ENCODE peak calls at places on chromosome X, in ten cellular contexts. V is adrenal gland, W is IMR-90, F is H9, X is heart right ventricle, G is breast epithelium, Z is A549, M is stomach, B is tibial artery, U is pancreas. N is an unnamed sample.

GRCh38 chrX:130834149-130834548 is 68.9 kb downstream of the ENOX2 start:
- DNase-seq in X (no peak), U (no peak), M (no peak), V (no peak), W (no peak), B (no peak), G (no peak), F (peak; percentile 29), Z (no peak), N (no peak)

GRCh38 chrX:151177141-151178027 is 1.0 kb downstream of the GPR50 start:
- DNase-seq in Z (no peak), M (no peak), G (no peak), X (no peak), F (peak; percentile 61), W (no peak), V (no peak), U (no peak), B (no peak), N (no peak)

GRCh38 chrX:16278927-16279326 is 111.6 kb downstream of the MAGEB17 start:
- DNase-seq in G (no peak), M (peak; percentile 26), V (no peak), F (peak; percentile 74), W (no peak), X (no peak), B (no peak), U (no peak), Z (peak; percentile 7), N (no peak)

GRCh38 chrX:109533631-109534030 is 3.0 kb upstream of the NXT2 start:
- DNase-seq in U (peak; percentile 16), Z (no peak), X (no peak), M (no peak), G (no peak), W (peak; percentile 1), V (peak; percentile 39), B (no peak), F (no peak), N (no peak)

GRCh38 chrX:106608016-106608415 is 3.8 kb upstream of the RADX start:
- DNase-seq in F (no peak), X (no peak), W (no peak), U (no peak), G (no peak), B (no peak), V (no peak), Z (no peak), M (no peak), N (peak; percentile 39)

GRCh38 chrX:72131317-72132294 is at the start of gene RTL5:
- DNase-seq in U (peak; percentile 71), G (peak; percentile 75), Z (peak; percentile 86), B (peak; percentile 96), M (peak; percentile 77), V (peak; percentile 89), X (peak; percentile 85), F (peak; percentile 72), W (peak; percentile 85), N (peak; percentile 87)

GRCh38 chrX:18983711-18984380 is at the start of gene PHKA2:
- DNase-seq in W (no peak), F (peak; percentile 57), Z (no peak), U (peak; percentile 58), M (peak; percentile 53), X (peak; percentile 51), V (peak; percentile 51), G (peak; percentile 20), B (peak; percentile 74), N (peak; percentile 48)

GRCh38 chrX:47170861-47171692 is 22.6 kb upstream of the UBA1 start:
- DNase-seq in G (no peak), B (no peak), X (no peak), Z (no peak), V (no peak), U (no peak), M (peak; percentile 21), F (no peak), W (no peak), N (no peak)

GRCh38 chrX:51889851-51890250 is 3.6 kb upstream of the MAGED1 start:
- DNase-seq in B (no peak), G (no peak), Z (no peak), F (no peak), V (no peak), W (no peak), M (no peak), X (no peak), U (no peak), N (no peak)

GRCh38 chrX:51892921-51893745 is at the start of gene MAGED1:
- DNase-seq in B (peak; percentile 95), W (peak; percentile 95), M (peak; percentile 89), G (peak; percentile 90), V (peak; percentile 92), U (peak; percentile 91), X (peak; percentile 88), Z (peak; percentile 96), F (peak; percentile 97), N (peak; percentile 89)

GRCh38 chrX:51893931-51894696 is 691 bp downstream of the MAGED1 start:
- DNase-seq in V (peak; percentile 30), M (no peak), F (no peak), W (peak; percentile 11), G (no peak), X (peak; percentile 32), Z (peak; percentile 7), U (peak; percentile 37), B (peak; percentile 65), N (no peak)

GRCh38 chrX:51891821-51892551 is 1.4 kb upstream of the MAGED1 start:
- DNase-seq in B (peak; percentile 67), Z (no peak), U (no peak), M (no peak), W (peak; percentile 69), G (no peak), F (no peak), V (peak; percentile 26), X (peak; percentile 41), N (no peak)

DNA sequence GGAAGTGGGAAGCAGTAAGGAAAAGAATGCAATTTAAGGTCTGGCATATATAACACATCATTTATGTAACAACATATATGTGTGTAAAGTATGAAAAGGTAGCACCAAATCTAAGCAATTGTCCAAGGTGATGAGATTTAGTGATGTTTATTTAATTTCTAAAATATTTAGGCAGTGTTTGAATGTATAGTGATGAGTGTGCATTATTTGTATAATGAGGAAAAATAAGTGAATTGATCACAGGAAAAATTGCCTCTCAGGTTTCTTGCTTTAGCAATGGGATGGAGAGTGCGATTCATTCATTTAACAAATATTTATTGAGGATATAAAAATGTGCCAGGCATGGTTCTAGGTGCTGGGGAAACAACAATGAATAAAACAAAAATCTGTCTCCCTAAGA is 2.2 kb upstream of the MAGED1 start:
- DNase-seq in M (no peak), B (no peak), V (no peak), X (no peak), W (no peak), F (no peak), G (no peak), U (no peak), Z (no peak), N (no peak)
- H3K27ac ChIP-seq in M (no peak overlapping the region), B (peak overlapping the region; percentile 83), V (peak overlapping the region; percentile 42), X (peak overlapping the region; percentile 44), W (no peak overlapping the region), F (no peak overlapping the region), G (peak overlapping the region; percentile 85), U (no peak overlapping the region), Z (no peak overlapping the region), N (no peak overlapping the region)

DNA sequence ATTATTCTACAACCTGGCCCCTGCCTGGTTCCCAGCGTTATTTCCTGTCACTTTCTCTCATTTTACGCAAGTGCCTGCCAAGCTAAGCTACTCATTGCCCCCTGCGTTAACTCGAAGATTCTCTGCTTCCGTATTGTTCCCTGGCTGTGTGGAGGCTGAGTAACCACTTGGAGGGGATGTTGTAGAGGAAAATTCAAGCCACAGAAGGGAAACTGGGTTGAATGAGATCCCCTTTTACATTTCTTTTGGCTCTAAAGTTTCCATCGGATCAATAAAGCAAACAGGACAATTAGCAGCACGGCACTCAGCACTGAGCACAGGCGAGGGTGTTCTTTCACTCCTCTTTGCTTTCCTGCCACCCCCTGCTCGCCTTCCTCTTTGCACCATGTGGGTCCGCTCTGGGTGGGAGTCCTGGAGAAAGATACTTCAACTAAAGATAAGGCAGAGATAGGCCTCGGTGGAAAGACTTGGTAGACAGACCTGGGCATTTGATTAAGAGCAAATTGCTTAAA is 4.2 kb upstream of the TMSB4X start:
- DNase-seq in X (peak; percentile 42), Z (no peak), B (peak; percentile 67), F (peak; percentile 65), U (no peak), V (peak; percentile 29), M (no peak), G (no peak), W (peak; percentile 75), N (no peak)
- TF ChIP-seq CTCF in X (peak; percentile 41), Z (peak; percentile 23), B (peak; percentile 54), F (peak; percentile 60), U (peak; percentile 25), V (peak; percentile 39), M (peak; percentile 71), G (no peak), W (peak; percentile 59), N (peak; percentile 38)

GRCh38 chrX:134369576-134369975 is 90.4 kb upstream of the HPRT1 start:
- DNase-seq in B (no peak), U (no peak), Z (no peak), V (no peak), F (no peak), M (no peak), X (no peak), G (no peak), W (no peak), N (no peak)
- H3K27ac ChIP-seq in B (no peak overlapping the region), U (no peak overlapping the region), Z (no peak overlapping the region), V (no peak overlapping the region), F (no peak overlapping the region), M (no peak overlapping the region), X (no peak overlapping the region), G (no peak overlapping the region), W (no peak overlapping the region), N (no peak overlapping the region)

GRCh38 chrX:37714479-37714878 is 28.9 kb downstream of the XK start:
- DNase-seq in B (no peak), U (no peak), M (no peak), Z (no peak), V (no peak), G (no peak), X (no peak), F (no peak), W (no peak), N (no peak)

GRCh38 chrX:37717708-37718107 is 32.1 kb downstream of the XK start:
- DNase-seq in F (no peak), Z (no peak), G (no peak), U (no peak), W (no peak), M (no peak), X (no peak), B (no peak), V (no peak), N (no peak)

GRCh38 chrX:37716502-37717068 is 31.0 kb downstream of the XK start:
- DNase-seq in W (no peak), M (no peak), B (no peak), Z (no peak), X (no peak), U (no peak), G (no peak), V (no peak), F (no peak), N (no peak)

GRCh38 chrX:37711991-37712390 is 26.4 kb downstream of the XK start:
- DNase-seq in V (no peak), X (no peak), Z (no peak), G (no peak), U (no peak), B (no peak), F (no peak), W (no peak), M (no peak), N (no peak)

DNA sequence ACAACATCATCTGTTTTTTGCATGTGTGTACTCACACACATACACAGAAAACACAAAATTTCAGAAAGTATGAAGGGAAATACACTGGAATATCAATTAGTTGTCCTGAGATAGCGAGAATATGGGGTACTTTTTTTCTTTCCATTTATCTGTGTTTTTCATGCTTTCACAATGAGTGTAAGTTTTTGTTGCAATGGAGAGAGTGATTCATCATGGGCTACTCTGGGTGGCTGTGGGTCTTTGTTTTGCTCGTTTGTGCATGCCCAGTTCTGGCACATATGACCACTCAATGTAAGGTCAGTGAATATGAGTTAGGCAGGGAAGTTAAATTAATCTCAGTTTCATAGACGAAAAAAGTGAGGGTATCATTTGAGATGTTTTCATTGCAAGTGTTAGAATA is 26.9 kb downstream of the XK start:
- DNase-seq in W (no peak), G (no peak), F (no peak), U (no peak), V (peak; percentile 13), X (no peak), B (no peak), M (no peak), Z (no peak), N (no peak)
- TF ChIP-seq CTCF in W (no peak), G (no peak), F (no peak), U (no peak), V (no peak), X (no peak), B (no peak), M (no peak), Z (no peak), N (no peak)

N was measured in lung.